ENCODE peak calls at places on chromosomes 11 and 22, in four cellular contexts. J is GM06990; U is SK-N-MC; Y is CD4-positive, CD25-positive, alpha-beta regulatory T cell. H is an unnamed sample.

GRCh38 chr22:44161673-44162072 is 19.1 kb upstream of the PARVG start:
- DNase-seq in J (no peak), U (no peak), Y (no peak), H (no peak)

GRCh38 chr11:74011360-74012071 is 2.6 kb upstream of the UCP3 start:
- DNase-seq in J (peak), U (no peak), Y (peak), H (peak)

GRCh38 chr11:1533342-1533725 is 38.7 kb downstream of the DUSP8 start:
- DNase-seq in J (no peak), U (no peak), Y (no peak), H (no peak)

GRCh38 chr22:40404251-40405177 is 34.1 kb downstream of the SGSM3 start:
- DNase-seq in J (no peak), U (no peak), Y (no peak), H (no peak)

GRCh38 chr22:43273902-43274484 is 69.2 kb downstream of the SCUBE1 start:
- DNase-seq in J (peak), U (no peak), Y (peak), H (peak)

GRCh38 chr11:98495016-98495415 is 525.7 kb upstream of the CNTN5 start:
- DNase-seq in J (no peak), U (no peak), Y (no peak), H (no peak)

GRCh38 chr11:16226245-16226644 is 130.1 kb downstream of the SOX6 start:
- DNase-seq in J (no peak), U (peak), Y (no peak), H (no peak)

GRCh38 chr11:59794417-59794816 is 16.2 kb downstream of the MRPL16 start:
- DNase-seq in J (no peak), U (no peak), Y (no peak), H (no peak)

GRCh38 chr11:2700415-2701211 is 819 bp upstream of the KCNQ1OT1 start:
- DNase-seq in J (peak), U (no peak), Y (no peak), H (no peak)

GRCh38 chr22:37657590-37658132 is 862 bp upstream of the PDXP start:
- DNase-seq in J (no peak), U (no peak), Y (no peak), H (no peak)

GRCh38 chr11:112925516-112926310 is 35.5 kb upstream of the NCAM1 start:
- DNase-seq in J (no peak), U (no peak), Y (no peak), H (no peak)
- H3K4me3 ChIP-seq in J (no peak), U (no peak), Y (no peak), H (no peak)

DNA sequence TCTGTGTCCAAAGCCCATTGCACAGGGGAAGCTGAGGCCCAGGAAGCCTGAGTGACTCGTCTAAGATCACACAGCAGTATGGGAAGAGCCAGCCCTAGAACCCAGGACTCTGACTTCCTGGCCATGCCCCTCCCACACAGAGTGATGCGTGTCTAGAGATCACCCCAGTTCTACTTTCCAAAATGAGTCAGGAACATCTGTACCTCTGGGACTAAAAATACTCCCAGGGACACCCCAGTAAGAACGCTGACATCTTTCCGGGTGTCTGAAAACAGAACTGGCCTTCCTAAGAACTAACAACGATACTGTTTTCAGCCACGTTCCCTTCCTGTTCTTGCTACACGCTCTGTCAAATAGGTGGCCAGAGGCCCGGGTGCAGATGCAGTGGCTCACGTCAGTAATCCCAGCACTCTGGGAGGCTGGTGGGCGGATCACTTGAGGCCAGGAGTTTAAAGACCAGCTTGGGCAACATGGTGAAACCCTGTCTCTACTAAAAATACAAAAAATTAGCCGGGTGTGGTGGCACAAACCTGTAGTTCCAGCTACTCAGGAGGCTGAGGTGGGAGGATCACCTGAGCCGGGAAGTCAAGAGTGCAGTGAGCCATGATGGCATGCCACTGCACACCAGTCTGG is 21.7 kb upstream of the PDGFB start:
- DNase-seq in J (peak), U (no peak), Y (no peak), H (no peak)
- H3K4me3 ChIP-seq in J (no peak), U (no peak), Y (no peak), H (no peak)

GRCh38 chr11:21675049-21675616 is 517.8 kb upstream of the ANO5 start:
- DNase-seq in J (no peak), U (no peak), Y (no peak), H (no peak)
- H3K4me3 ChIP-seq in J (no peak), U (no peak), Y (no peak), H (no peak)

GRCh38 chr11:63767415-63768231 is 952 bp downstream of the ZFTA start:
- DNase-seq in J (peak), U (no peak), Y (peak), H (peak)

GRCh38 chr11:63766501-63767270 is 1.9 kb downstream of the ZFTA start:
- DNase-seq in J (no peak), U (no peak), Y (no peak), H (no peak)

GRCh38 chr11:63764712-63765631 is 3.6 kb downstream of the ZFTA start:
- DNase-seq in J (peak), U (no peak), Y (no peak), H (no peak)

GRCh38 chr11:63764201-63764711 is 4.3 kb downstream of the ZFTA start:
- DNase-seq in J (no peak), U (no peak), Y (no peak), H (no peak)

DNA sequence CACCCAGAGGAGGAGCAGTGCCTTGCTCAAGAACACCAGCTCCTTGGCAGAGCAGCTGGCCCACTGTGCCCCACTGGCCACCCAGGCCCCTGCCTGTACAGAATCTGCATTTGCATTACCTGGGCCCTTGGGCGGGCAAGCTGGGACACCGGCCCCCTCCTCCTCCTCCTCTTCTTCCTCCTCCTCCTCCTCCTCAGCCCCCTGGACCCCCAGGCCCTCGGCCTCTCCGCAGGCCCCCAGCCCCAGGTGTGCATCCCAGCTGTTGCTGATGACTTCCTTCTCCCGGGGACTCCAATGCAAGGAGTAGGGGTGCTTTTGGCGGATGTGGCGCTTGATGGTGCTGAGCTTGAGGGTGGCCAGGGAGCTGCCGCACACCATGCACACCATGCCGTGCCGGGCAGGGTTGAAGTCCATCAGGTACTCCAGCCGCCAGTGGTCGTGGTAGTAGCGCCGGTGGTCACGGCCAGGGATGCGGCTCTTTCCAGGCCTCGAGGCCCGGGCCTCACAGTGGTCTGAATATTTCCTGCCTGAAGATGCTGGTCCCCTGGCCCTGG is 2.8 kb downstream of the ZFTA start:
- DNase-seq in J (peak), U (no peak), Y (no peak), H (no peak)
- H3K4me3 ChIP-seq in J (no peak), U (no peak), Y (no peak), H (no peak)

GRCh38 chr11:93513763-93514162 is 29.4 kb downstream of the SMCO4 start:
- DNase-seq in J (no peak), U (no peak), Y (no peak), H (no peak)
- H3K4me3 ChIP-seq in J (no peak), U (no peak), Y (no peak), H (no peak)

GRCh38 chr11:69718147-69718546 is 14.3 kb upstream of the FGF19 start:
- DNase-seq in J (peak), U (no peak), Y (no peak), H (peak)

GRCh38 chr11:69718912-69719311 is 15.1 kb upstream of the FGF19 start:
- DNase-seq in J (no peak), U (no peak), Y (no peak), H (no peak)

GRCh38 chr11:69721061-69721460 is 17.2 kb upstream of the FGF19 start:
- DNase-seq in J (no peak), U (no peak), Y (no peak), H (no peak)

GRCh38 chr11:69726019-69726418 is 22.2 kb upstream of the FGF19 start:
- DNase-seq in J (no peak), U (no peak), Y (no peak), H (no peak)

GRCh38 chr11:69721745-69722144 is 17.9 kb upstream of the FGF19 start:
- DNase-seq in J (no peak), U (no peak), Y (no peak), H (no peak)
- H3K4me3 ChIP-seq in J (no peak), U (no peak), Y (no peak), H (no peak)

DNA sequence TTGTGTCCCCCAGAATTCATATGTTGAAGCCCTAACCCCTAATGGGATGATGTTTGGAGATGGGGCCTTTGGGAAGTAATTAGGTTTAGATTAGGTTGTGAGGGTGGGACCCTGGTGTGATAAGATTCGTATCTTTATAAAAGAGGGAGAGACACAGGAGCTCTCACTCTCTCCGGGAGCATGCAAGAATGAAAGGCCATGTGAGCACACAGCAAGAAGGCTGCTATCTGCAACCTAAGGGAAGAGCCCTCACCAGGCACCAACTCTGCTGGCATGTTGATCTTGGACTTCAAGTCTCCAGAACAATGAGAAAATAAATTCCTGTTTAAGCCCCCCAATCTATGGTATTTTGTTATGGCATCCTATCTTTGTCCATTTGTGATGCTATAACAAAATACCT is 97.3 kb downstream of the ELP4 start:
- DNase-seq in J (no peak), U (no peak), Y (no peak), H (no peak)
- H3K4me3 ChIP-seq in J (no peak), U (no peak), Y (no peak), H (no peak)

GRCh38 chr11:46332093-46332567 is 15.1 kb upstream of the DGKZ start:
- DNase-seq in J (no peak), U (no peak), Y (no peak), H (no peak)
- H3K4me3 ChIP-seq in J (no peak), U (no peak), Y (peak), H (peak)

DNA sequence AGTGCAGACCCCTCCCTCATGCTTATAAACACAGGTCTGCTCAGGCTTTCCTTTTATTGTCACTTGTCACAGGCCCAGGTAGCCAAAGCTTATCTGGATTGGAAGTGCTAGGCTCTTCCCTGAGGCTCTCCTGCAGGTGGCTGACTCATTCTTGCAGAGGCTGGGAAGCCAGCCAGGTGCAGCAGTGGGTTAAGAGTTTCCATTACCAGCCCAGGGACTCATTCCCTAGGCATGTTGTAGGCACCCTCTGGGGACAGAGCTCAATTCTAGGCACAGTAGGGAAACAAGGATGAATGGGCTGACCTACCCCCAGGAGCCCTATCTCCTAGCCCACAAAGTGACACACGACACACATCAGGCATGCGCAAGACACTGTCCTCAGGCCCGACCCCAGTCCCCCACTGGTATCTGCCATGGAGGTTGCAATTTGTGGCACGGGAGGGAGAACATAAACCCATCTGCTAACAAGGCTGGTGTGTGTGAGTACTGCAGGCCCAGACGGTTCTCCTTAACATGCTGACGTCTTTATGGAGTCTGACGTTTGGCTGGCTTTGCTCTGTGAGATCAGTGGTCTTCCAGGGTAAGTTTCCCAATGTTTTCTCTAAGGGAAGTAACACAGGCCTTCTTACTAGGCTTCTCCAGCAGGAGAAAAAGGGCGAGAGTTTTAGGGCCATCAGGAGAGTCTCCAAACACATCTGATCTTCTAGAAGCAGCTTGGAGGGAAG is 94.2 kb downstream of the ABTB2 start:
- DNase-seq in J (no peak), U (no peak), Y (no peak), H (no peak)
- H3K4me3 ChIP-seq in J (no peak), U (no peak), Y (no peak), H (no peak)

GRCh38 chr11:65493367-65494176 is 5.3 kb upstream of the MALAT1 start:
- DNase-seq in J (no peak), U (no peak), Y (no peak), H (no peak)

GRCh38 chr11:65492387-65492636 is 6.5 kb upstream of the MALAT1 start:
- DNase-seq in J (no peak), U (no peak), Y (no peak), H (no peak)

GRCh38 chr11:65491614-65492386 is 7.0 kb upstream of the MALAT1 start:
- DNase-seq in J (peak), U (no peak), Y (no peak), H (no peak)

GRCh38 chr11:65491163-65491465 is 7.7 kb upstream of the MALAT1 start:
- DNase-seq in J (no peak), U (no peak), Y (no peak), H (no peak)

DNA sequence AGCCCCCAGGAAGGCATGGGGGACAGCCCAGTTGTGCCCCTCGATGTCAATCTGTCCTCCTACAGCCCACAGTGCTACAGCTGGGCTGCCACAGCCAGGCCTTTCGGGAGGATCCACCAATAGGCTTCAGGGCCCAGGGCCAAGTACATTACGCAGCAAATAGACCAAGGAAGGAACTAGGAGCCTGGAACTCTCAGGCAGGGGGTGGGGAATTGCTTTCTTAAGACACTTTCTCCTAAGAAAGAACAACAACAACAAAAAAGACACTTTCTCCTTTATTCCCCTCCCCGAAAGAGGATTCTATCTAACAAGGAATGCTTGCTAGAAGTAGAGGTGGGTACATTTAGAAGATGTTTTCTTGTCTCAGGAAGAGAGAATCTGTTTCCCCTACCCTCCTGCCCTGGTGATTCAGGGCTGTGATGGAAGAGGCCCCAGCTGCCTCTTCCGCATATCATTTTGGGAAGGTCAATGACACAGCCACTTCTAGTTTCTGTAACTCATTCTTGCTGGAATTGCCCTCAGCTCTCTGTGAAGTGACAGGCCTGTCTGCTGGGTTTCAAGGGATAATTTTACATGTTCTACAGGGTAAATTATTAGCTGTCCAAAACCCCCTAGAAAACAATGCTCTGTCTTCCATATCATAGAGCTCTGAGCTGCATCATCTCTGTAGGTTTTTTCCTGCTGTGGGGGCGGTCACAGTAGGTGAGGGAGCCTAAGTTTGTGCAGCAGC is 6.0 kb upstream of the MALAT1 start:
- DNase-seq in J (peak), U (no peak), Y (no peak), H (no peak)
- H3K4me3 ChIP-seq in J (peak), U (peak), Y (no peak), H (no peak)